ENCODE peak calls at places on chromosomes 3 and 15, in four cellular contexts. N is fibroblast of lung, Y is foreskin fibroblast, I is uterus. J is an unnamed sample.

GRCh38 chr15:99437315-99438221 is 128.2 kb upstream of the MEF2A start:
- DNase-seq in N (no peak), Y (no peak), I (peak), J (no peak)

GRCh38 chr3:35484939-35485605 is 154.3 kb upstream of the ARPP21 start:
- DNase-seq in N (no peak), Y (no peak), I (no peak), J (no peak)

GRCh38 chr3:48715179-48715800 is 1.7 kb downstream of the IP6K2 start:
- DNase-seq in N (peak), Y (no peak), I (no peak), J (no peak)

GRCh38 chr3:63296249-63296648 is 18.1 kb downstream of the SYNPR start:
- DNase-seq in N (no peak), Y (no peak), I (no peak), J (no peak)

GRCh38 chr15:70299931-70300858 is 202.5 kb upstream of the TLE3 start:
- DNase-seq in N (no peak), Y (no peak), I (no peak), J (no peak)

GRCh38 chr3:126213376-126214044 is 33.1 kb upstream of the ALDH1L1 start:
- DNase-seq in N (no peak), Y (no peak), I (peak), J (no peak)

GRCh38 chr3:148975277-148975676 is 16.1 kb upstream of the GYG1 start:
- DNase-seq in N (no peak), Y (no peak), I (peak), J (no peak)

GRCh38 chr3:108404409-108404808 is 106.0 kb downstream of the MYH15 start:
- DNase-seq in N (peak), Y (no peak), I (no peak), J (no peak)

GRCh38 chr15:41944313-41944940 is 27.9 kb downstream of the EHD4 start:
- DNase-seq in N (peak), Y (peak), I (peak), J (no peak)

GRCh38 chr3:138381950-138382715 is 33.8 kb downstream of the MRAS start:
- DNase-seq in N (peak), Y (peak), I (peak), J (no peak)

GRCh38 chr3:42300013-42300412 is 34.0 kb upstream of the CCK start:
- DNase-seq in N (peak), Y (peak), I (no peak), J (peak)

GRCh38 chr3:59320080-59320479 is 270.3 kb upstream of the CFAP20DC start:
- DNase-seq in N (no peak), Y (no peak), I (no peak), J (no peak)

GRCh38 chr3:138434875-138435772 is 708 bp downstream of the ESYT3 start:
- DNase-seq in N (peak), Y (no peak), I (no peak), J (no peak)

GRCh38 chr15:37789881-37790280 is 144.6 kb upstream of the TMCO5A start:
- DNase-seq in N (peak), Y (peak), I (no peak), J (no peak)

GRCh38 chr3:23288286-23288685 is 85.2 kb downstream of the UBE2E2 start:
- DNase-seq in N (no peak), Y (no peak), I (no peak), J (no peak)

DNA sequence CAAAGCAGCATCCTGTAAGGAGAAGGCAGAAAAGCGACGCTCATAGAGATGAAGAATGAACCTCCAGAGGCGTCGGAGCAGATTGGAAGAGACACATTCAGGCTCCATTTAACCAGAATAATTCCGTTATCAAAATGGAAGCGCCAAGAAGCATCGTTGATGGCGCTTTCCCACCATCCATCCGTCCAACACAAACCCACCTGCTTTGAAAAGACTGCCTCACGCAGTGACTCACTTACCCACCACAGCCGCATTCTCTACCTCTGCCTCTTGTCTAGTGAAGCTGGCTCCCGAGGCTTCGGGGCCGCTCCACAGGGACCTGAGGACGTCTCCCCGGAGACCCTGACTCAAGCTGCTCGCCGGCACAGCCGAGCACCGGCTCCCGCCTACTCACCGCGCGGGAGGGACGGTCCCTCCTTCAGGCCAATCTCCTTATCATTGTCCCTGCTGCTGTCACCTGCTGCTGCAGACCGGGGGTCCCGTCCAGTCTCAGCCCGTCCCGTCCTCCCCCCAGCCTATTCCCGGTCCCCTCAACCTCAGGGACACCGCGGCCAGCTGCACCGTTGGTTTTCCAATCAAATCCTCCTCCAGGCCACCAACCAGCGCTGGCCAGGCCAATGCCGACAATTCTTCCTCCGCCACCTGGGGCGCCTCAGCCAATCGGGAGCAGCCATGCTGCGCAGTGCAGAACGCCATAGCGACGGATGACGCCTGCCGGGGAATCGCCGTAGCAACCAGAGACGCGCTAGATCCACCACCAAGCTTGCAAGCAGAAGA is at the start of gene NEK10:
- DNase-seq in N (peak), Y (peak), I (peak), J (peak)
- TF ChIP-seq CTCF in N (no peak), Y (no peak), I (no peak), J (no peak)

DNA sequence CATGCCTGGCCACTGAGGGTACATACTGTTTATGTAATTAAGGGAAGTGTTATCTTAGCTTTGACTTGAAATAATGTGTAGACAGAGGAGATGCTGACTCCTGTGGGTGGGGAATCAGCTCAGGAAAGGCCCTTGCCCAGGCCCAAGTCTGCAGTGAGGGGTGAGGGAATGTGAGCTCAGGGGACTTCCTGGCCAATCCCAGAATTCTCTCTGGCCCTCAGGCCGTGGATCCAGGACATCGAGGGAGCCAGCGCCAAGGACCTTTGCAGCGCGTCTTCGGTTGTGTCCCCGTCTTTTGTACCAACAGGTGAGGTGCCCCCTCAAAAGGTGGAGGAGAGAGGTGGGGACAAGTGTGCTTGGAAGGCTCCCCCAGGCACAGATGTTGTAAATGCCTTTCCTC is 6.4 kb downstream of the CIB1 start:
- DNase-seq in N (no peak), Y (no peak), I (no peak), J (no peak)
- TF ChIP-seq CTCF in N (no peak), Y (no peak), I (no peak), J (no peak)

DNA sequence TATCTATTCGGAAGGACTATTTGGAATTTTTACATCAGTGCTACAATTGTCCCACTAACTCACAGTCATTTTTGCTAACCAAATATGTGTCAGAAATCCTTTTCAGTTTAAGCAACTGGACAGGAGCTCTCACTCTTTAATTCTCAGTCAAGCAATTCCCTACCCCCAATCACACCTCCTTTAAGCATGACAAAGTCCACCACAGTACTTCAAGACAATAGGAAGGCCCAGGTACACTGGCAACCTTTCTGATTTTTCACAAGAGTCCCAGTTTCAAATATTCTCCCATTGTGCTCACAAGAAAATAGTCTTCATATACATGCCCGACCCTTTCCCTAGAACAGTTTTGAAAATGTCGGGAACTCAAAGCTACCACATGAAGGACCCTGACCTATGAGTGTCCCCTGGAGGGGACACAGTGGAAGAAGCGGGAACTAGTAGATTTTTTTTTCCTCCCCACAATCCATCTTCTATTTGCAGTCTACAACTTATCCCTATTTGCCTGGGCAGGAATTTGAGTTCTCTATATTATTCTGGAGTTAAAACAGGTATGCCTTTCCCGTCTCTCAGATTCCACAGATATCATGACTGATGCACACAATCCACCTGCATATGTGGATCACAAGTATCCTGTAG is 413.5 kb downstream of the TIGIT start:
- DNase-seq in N (no peak), Y (no peak), I (no peak), J (no peak)
- TF ChIP-seq CTCF in N (no peak), Y (no peak), I (no peak), J (no peak)

DNA sequence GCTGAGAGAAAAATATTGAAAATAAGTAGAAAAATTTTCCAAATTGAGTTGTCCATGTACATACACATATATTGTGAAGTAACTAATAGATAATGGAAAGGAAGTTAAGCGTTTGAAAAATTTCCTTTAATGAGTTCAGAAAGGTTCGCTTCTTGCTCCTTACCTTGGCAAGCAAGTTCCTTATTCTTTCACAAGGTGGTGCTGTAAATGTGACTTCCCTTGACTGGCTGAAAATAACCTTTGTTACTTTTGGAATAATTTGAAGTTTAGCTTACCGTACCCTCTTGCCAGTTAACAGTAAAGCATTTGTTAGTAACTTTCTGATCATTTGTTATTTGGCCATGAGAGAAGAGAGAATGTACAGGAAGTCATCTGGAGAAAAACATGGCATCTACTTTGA is 41.6 kb downstream of the PYDC2 start:
- DNase-seq in N (no peak), Y (no peak), I (no peak), J (no peak)
- TF ChIP-seq CTCF in N (no peak), Y (peak), I (no peak), J (peak)

GRCh38 chr15:39919740-39920509 is at the start of gene GPR176:
- DNase-seq in N (peak), Y (peak), I (peak), J (peak)

GRCh38 chr15:39921274-39921638 is 1.2 kb upstream of the GPR176 start:
- DNase-seq in N (no peak), Y (no peak), I (no peak), J (no peak)

GRCh38 chr15:39919396-39919739 is 698 bp downstream of the GPR176 start:
- DNase-seq in N (no peak), Y (no peak), I (no peak), J (peak)

GRCh38 chr15:39918688-39919385 is 1.2 kb downstream of the GPR176 start:
- DNase-seq in N (peak), Y (peak), I (no peak), J (no peak)

GRCh38 chr15:39920510-39921273 is 626 bp upstream of the GPR176 start:
- DNase-seq in N (peak), Y (peak), I (peak), J (peak)
- TF ChIP-seq CTCF in N (no peak), Y (no peak), I (no peak), J (no peak)

DNA sequence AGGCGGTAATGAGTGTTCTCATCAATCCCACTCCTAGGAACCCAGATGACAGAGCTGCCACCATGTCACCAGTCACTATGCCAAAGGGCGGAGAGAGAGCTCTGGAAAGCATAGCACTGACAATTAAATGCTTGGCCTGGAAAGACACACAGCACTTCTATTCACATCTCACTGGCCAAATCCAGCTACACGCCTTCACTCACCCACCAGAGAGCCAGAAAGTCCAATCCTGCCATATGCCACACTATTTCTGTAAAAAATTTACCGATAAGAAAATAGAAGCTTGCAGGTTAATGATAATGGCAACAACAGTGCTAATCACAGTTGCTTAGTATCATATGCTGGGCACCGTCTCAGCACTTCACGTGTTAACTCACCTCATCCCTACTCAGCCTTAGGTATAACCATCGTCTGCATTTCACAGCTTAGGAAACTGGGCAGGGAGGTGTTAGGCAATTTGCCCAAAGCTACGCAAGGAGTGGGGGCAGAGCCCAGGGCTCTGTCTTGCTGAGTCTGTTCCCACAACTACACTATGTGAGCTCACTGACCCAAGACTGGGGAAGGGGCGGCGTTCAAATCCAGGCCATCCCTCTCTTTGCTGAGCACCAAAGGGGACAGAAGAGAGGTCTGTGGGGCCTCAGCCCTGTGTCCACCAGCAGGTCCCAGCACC is 16.5 kb downstream of the KLHL25 start:
- DNase-seq in N (no peak), Y (no peak), I (peak), J (no peak)
- TF ChIP-seq CTCF in N (no peak), Y (no peak), I (no peak), J (no peak)

J was measured in neural crest cell.